ENCODE peak calls at places on chromosomes 1 and 21, in six cellular contexts. E is aorta; K is kidney glomerular epithelial cell; P is stimulated activated naive CD8-positive, alpha-beta T cell treated with anti-CD3 and anti-CD28 coated beads, Interleukin-15, amount 100 ng/mL, for 72 hours; X is HFFc6; M is NCI-H1105. C is an unnamed sample.

GRCh38 chr1:228697209-228698016 is 37.9 kb upstream of the RHOU start:
- DNase-seq in E (peak), K (peak), P (no peak), X (peak), M (peak), C (peak)

GRCh38 chr1:93448983-93449805 is 1.3 kb downstream of the FNBP1L start:
- DNase-seq in E (no peak), K (peak), P (no peak), X (peak), M (peak), C (no peak)

GRCh38 chr1:20685099-20685662 is 24.0 kb upstream of the DDOST start:
- DNase-seq in E (no peak), K (no peak), P (no peak), X (no peak), M (no peak), C (no peak)

GRCh38 chr1:5563861-5564577 is 428.2 kb downstream of the NPHP4 start:
- DNase-seq in E (no peak), K (no peak), P (no peak), X (no peak), M (no peak), C (no peak)

GRCh38 chr1:45895406-45895805 is 92.0 kb downstream of the MAST2 start:
- DNase-seq in E (no peak), K (no peak), P (no peak), X (no peak), M (no peak), C (no peak)

GRCh38 chr1:221845650-221846371 is 103.9 kb upstream of the DUSP10 start:
- DNase-seq in E (no peak), K (no peak), P (no peak), X (peak), M (peak), C (no peak)

GRCh38 chr1:6134206-6134605 is 45.9 kb downstream of the CHD5 start:
- DNase-seq in E (peak), K (no peak), P (no peak), X (no peak), M (no peak), C (no peak)

GRCh38 chr1:234531181-234532132 is 52.5 kb upstream of the TARBP1 start:
- DNase-seq in E (peak), K (no peak), P (no peak), X (peak), M (no peak), C (no peak)

GRCh38 chr1:22330092-22330762 is 121.4 kb upstream of the ZBTB40 start:
- DNase-seq in E (no peak), K (no peak), P (no peak), X (no peak), M (no peak), C (no peak)

GRCh38 chr1:116133696-116134095 is 22.5 kb downstream of the MAB21L3 start:
- DNase-seq in E (no peak), K (no peak), P (no peak), X (no peak), M (no peak), C (no peak)

GRCh38 chr1:50292276-50292675 is 131.0 kb downstream of the DMRTA2 start:
- DNase-seq in E (no peak), K (no peak), P (no peak), X (no peak), M (no peak), C (no peak)

GRCh38 chr21:28066051-28066450 is 926.6 kb downstream of the LTN1 start:
- DNase-seq in E (no peak), K (no peak), P (no peak), X (no peak), M (no peak), C (no peak)

GRCh38 chr1:15155760-15156743 is 2.5 kb downstream of the TMEM51 start:
- DNase-seq in E (no peak), K (no peak), P (no peak), X (no peak), M (no peak), C (no peak)

GRCh38 chr1:45317163-45317562 is 9.5 kb upstream of the HPDL start:
- DNase-seq in E (no peak), K (no peak), P (no peak), X (no peak), M (no peak), C (no peak)

GRCh38 chr1:170634293-170634692 is 29.6 kb upstream of the PRRX1 start:
- DNase-seq in E (no peak), K (no peak), P (no peak), X (peak), M (no peak), C (no peak)